ENCODE peak calls at places on chromosome 7, in nine cellular contexts. K is psoas muscle; Y is tibial nerve; Z is nucleus accumbens; Q is H1; N is natural killer cell treated with Interleukin-12 subunit alpha and Interleukin-12 subunit beta and Interleukin-15 and Interleukin-18, amount 100 ng/mL, for 72 hours; E is EL; P is NCI-H2171 treated with DMSO at 0.1 percent for 48 hours; J is activated T-cell treated with anti-CD3 and anti-CD28 coated beads for 4 hours. H is an unnamed sample.

GRCh38 chr7:97639036-97639435 is 92.8 kb upstream of the TAC1 start:
- DNase-seq in K (no peak), Y (no peak), Z (no peak), Q (no peak), N (no peak), E (peak), P (no peak), J (no peak), H (no peak)

GRCh38 chr7:102253076-102253972 is 33.3 kb upstream of the SH2B2 start:
- DNase-seq in K (no peak), Y (no peak), Z (no peak), Q (no peak), N (no peak), E (no peak), P (no peak), J (no peak), H (no peak)

GRCh38 chr7:95089916-95090315 is 182.5 kb downstream of the PPP1R9A start:
- DNase-seq in K (no peak), Y (no peak), Z (no peak), Q (no peak), N (no peak), E (no peak), P (no peak), J (no peak), H (no peak)

GRCh38 chr7:8290645-8291308 is 28.8 kb upstream of the ICA1 start:
- DNase-seq in K (no peak), Y (no peak), Z (no peak), Q (no peak), N (no peak), E (no peak), P (peak), J (no peak), H (no peak)

GRCh38 chr7:114487174-114487573 is 72.6 kb downstream of the FOXP2 start:
- DNase-seq in K (no peak), Y (no peak), Z (no peak), Q (no peak), N (no peak), E (no peak), P (no peak), J (no peak), H (no peak)

GRCh38 chr7:132488634-132489302 is 87.5 kb downstream of the PLXNA4 start:
- DNase-seq in K (no peak), Y (peak), Z (no peak), Q (no peak), N (no peak), E (peak), P (peak), J (no peak), H (no peak)

GRCh38 chr7:142359694-142360279 is 101.9 kb upstream of the PRSS58 start:
- DNase-seq in K (no peak), Y (no peak), Z (no peak), Q (no peak), N (no peak), E (no peak), P (no peak), J (no peak), H (no peak)

GRCh38 chr7:73397521-73397934 is 36.0 kb upstream of the FZD9 start:
- DNase-seq in K (no peak), Y (no peak), Z (no peak), Q (peak), N (no peak), E (no peak), P (no peak), J (no peak), H (no peak)

GRCh38 chr7:134891262-134892001 is 94.9 kb upstream of the AGBL3 start:
- DNase-seq in K (peak), Y (peak), Z (peak), Q (peak), N (no peak), E (peak), P (peak), J (no peak), H (no peak)

GRCh38 chr7:56079450-56080185 is 13.1 kb downstream of the PHKG1 start:
- DNase-seq in K (peak), Y (peak), Z (peak), Q (peak), N (no peak), E (peak), P (no peak), J (no peak), H (no peak)

GRCh38 chr7:157693521-157694388 is 357.0 kb downstream of the DNAJB6 start:
- DNase-seq in K (no peak), Y (no peak), Z (no peak), Q (peak), N (peak), E (no peak), P (no peak), J (no peak), H (no peak)

GRCh38 chr7:18866359-18867036 is 250.9 kb downstream of the TWIST1 start:
- DNase-seq in K (peak), Y (peak), Z (no peak), Q (no peak), N (no peak), E (peak), P (peak), J (no peak), H (no peak)

GRCh38 chr7:68247566-68247965 is 1250.9 kb downstream of the TYW1 start:
- DNase-seq in K (no peak), Y (no peak), Z (no peak), Q (no peak), N (no peak), E (no peak), P (no peak), J (no peak), H (no peak)

GRCh38 chr7:158350166-158350900 is 237.3 kb downstream of the PTPRN2 start:
- DNase-seq in K (no peak), Y (no peak), Z (no peak), Q (no peak), N (no peak), E (no peak), P (no peak), J (no peak), H (no peak)

GRCh38 chr7:6460303-6460702 is 12.5 kb upstream of the DAGLB start:
- DNase-seq in K (no peak), Y (no peak), Z (no peak), Q (no peak), N (no peak), E (no peak), P (no peak), J (no peak), H (no peak)

GRCh38 chr7:104482362-104483042 is 154.1 kb downstream of the LHFPL3 start:
- DNase-seq in K (no peak), Y (no peak), Z (peak), Q (no peak), N (no peak), E (no peak), P (peak), J (no peak), H (no peak)

GRCh38 chr7:18370689-18371088 is 124.9 kb upstream of the HDAC9 start:
- DNase-seq in K (no peak), Y (no peak), Z (no peak), Q (no peak), N (no peak), E (no peak), P (no peak), J (no peak), H (no peak)

GRCh38 chr7:37541810-37542443 is 93.3 kb upstream of the ELMO1 start:
- DNase-seq in K (no peak), Y (no peak), Z (no peak), Q (no peak), N (no peak), E (no peak), P (no peak), J (no peak), H (peak)

GRCh38 chr7:155568335-155568660 is 21.9 kb upstream of the CNPY1 start:
- DNase-seq in K (no peak), Y (no peak), Z (no peak), Q (no peak), N (no peak), E (no peak), P (no peak), J (no peak), H (no peak)

GRCh38 chr7:44058759-44059218 is 6.6 kb downstream of the PGAM2 start:
- DNase-seq in K (peak), Y (no peak), Z (no peak), Q (no peak), N (peak), E (no peak), P (no peak), J (no peak), H (no peak)

GRCh38 chr7:117741962-117742361 is 131.3 kb downstream of the CTTNBP2 start:
- DNase-seq in K (no peak), Y (no peak), Z (no peak), Q (no peak), N (no peak), E (no peak), P (no peak), J (no peak), H (no peak)

GRCh38 chr7:44973610-44974401 is 5.0 kb downstream of the MYO1G start:
- DNase-seq in K (no peak), Y (no peak), Z (no peak), Q (no peak), N (no peak), E (peak), P (no peak), J (peak), H (no peak)

GRCh38 chr7:101169110-101169837 is 3.9 kb upstream of the VGF start:
- DNase-seq in K (no peak), Y (no peak), Z (no peak), Q (peak), N (no peak), E (no peak), P (no peak), J (no peak), H (no peak)

GRCh38 chr7:139936760-139937310 is 107.8 kb downstream of the TBXAS1 start:
- DNase-seq in K (no peak), Y (no peak), Z (no peak), Q (no peak), N (no peak), E (peak), P (no peak), J (no peak), H (no peak)

GRCh38 chr7:149229526-149229925 is 9.9 kb upstream of the ZNF212 start:
- DNase-seq in K (no peak), Y (no peak), Z (no peak), Q (no peak), N (no peak), E (no peak), P (peak), J (no peak), H (no peak)

GRCh38 chr7:151025924-151026671 is 1.8 kb upstream of the ATG9B start:
- DNase-seq in K (no peak), Y (no peak), Z (no peak), Q (no peak), N (no peak), E (peak), P (no peak), J (no peak), H (no peak)

GRCh38 chr7:98286093-98286525 is 4.6 kb downstream of the BRI3 start:
- DNase-seq in K (peak), Y (peak), Z (no peak), Q (no peak), N (no peak), E (peak), P (no peak), J (no peak), H (no peak)

GRCh38 chr7:100476903-100477870 is 1.8 kb downstream of the TSC22D4 start:
- DNase-seq in K (no peak), Y (no peak), Z (no peak), Q (peak), N (no peak), E (peak), P (no peak), J (no peak), H (no peak)

GRCh38 chr7:48101880-48102448 is 12.9 kb downstream of the UPP1 start:
- DNase-seq in K (no peak), Y (no peak), Z (no peak), Q (peak), N (no peak), E (no peak), P (no peak), J (no peak), H (no peak)